ENCODE peak calls at places on chromosome 6, in seven cellular contexts. U, L, F, M, Y, A and Z are unnamed samples.

GRCh38 chr6:551405-551804 is 105.5 kb downstream of the HUS1B start:
- DNase-seq in U (peak), L (no peak), F (peak), M (peak), Y (no peak), A (no peak), Z (peak)

GRCh38 chr6:85390105-85390728 is 59.7 kb upstream of the NT5E start:
- DNase-seq in U (peak), L (no peak), F (no peak), M (peak), Y (no peak), A (no peak), Z (no peak)

GRCh38 chr6:151374024-151374423 is 17.3 kb downstream of the ZBTB2 start:
- DNase-seq in U (no peak), L (no peak), F (no peak), M (no peak), Y (no peak), A (no peak), Z (no peak)

GRCh38 chr6:41713650-41714291 is 21.6 kb downstream of the TFEB start:
- DNase-seq in U (no peak), L (no peak), F (no peak), M (peak), Y (peak), A (no peak), Z (no peak)

GRCh38 chr6:138572200-138572875 is 73.0 kb upstream of the NHSL1 start:
- DNase-seq in U (peak), L (peak), F (peak), M (peak), Y (peak), A (peak), Z (peak)

GRCh38 chr6:40320947-40321346 is 266.2 kb downstream of the LRFN2 start:
- DNase-seq in U (no peak), L (no peak), F (no peak), M (no peak), Y (no peak), A (no peak), Z (no peak)

GRCh38 chr6:109790131-109790530 is 99.0 kb downstream of the FIG4 start:
- DNase-seq in U (peak), L (no peak), F (peak), M (peak), Y (no peak), A (no peak), Z (peak)

GRCh38 chr6:108806669-108807068 is 41.6 kb upstream of the ARMC2 start:
- DNase-seq in U (no peak), L (no peak), F (no peak), M (no peak), Y (no peak), A (no peak), Z (no peak)

GRCh38 chr6:37495199-37495913 is 4.3 kb downstream of the CCDC167 start:
- DNase-seq in U (no peak), L (no peak), F (no peak), M (no peak), Y (no peak), A (no peak), Z (no peak)

GRCh38 chr6:10837009-10837691 is 1.2 kb downstream of the MAK start:
- DNase-seq in U (peak), L (peak), F (no peak), M (no peak), Y (peak), A (peak), Z (no peak)

GRCh38 chr6:37584654-37585522 is 85.2 kb upstream of the CCDC167 start:
- DNase-seq in U (no peak), L (no peak), F (no peak), M (no peak), Y (no peak), A (no peak), Z (no peak)

GRCh38 chr6:35731414-35731735 is 5.5 kb upstream of the ARMC12 start:
- DNase-seq in U (peak), L (peak), F (no peak), M (peak), Y (peak), A (peak), Z (no peak)

GRCh38 chr6:35731736-35732532 is 4.9 kb upstream of the ARMC12 start:
- DNase-seq in U (peak), L (peak), F (no peak), M (peak), Y (peak), A (peak), Z (peak)

GRCh38 chr6:35729722-35730121 is 7.1 kb upstream of the ARMC12 start:
- DNase-seq in U (no peak), L (no peak), F (no peak), M (no peak), Y (no peak), A (no peak), Z (no peak)

GRCh38 chr6:35729349-35729678 is 7.5 kb upstream of the ARMC12 start:
- DNase-seq in U (no peak), L (no peak), F (no peak), M (no peak), Y (no peak), A (no peak), Z (no peak)

DNA sequence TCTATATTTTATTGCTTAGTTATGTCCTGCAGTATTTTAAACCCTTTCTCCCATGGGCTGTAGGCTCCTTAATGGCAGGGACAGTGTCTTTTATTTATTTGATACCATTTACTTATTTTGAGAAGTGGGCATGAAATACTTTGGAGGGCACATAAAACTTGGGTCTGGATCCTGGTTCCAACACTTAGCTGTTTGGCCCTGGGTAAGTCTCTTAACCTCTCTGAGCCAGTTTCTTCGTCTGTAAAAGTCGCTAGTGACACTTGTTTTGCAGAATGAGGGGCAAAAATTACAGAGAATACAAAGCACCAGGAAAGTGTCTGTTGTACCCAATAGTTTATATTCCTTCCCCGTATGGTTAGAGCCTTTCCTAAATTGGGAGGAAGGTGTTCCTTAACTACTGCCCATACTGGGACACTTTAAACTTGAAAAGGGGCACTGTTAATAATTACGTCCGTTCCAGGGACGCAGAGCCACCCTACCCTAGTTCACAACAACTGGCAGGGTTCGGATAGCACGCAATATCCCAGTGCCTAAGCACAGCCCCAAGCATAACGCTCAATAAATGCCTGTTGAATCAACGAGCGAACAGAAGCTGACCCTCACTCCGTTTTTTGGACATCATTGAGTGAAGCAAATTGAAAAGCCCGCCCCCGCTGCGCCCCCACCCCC is 6.0 kb upstream of the ARMC12 start:
- DNase-seq in U (no peak), L (no peak), F (no peak), M (no peak), Y (no peak), A (no peak), Z (no peak)
- TF ChIP-seq CTCF in U (no peak), L (no peak), F (no peak), M (no peak), Y (no peak), A (no peak), Z (no peak)

GRCh38 chr6:26422329-26422728 is 18.0 kb upstream of the BTN3A3 start:
- DNase-seq in U (no peak), L (no peak), F (no peak), M (no peak), Y (no peak), A (no peak), Z (no peak)
- H3K4me3 ChIP-seq in U (peak), L (peak), F (peak), M (peak), Y (peak), A (peak), Z (peak)

GRCh38 chr6:16737389-16737788 is 23.9 kb downstream of the ATXN1 start:
- DNase-seq in U (peak), L (no peak), F (no peak), M (peak), Y (no peak), A (no peak), Z (no peak)

GRCh38 chr6:16741112-16742016 is 19.9 kb downstream of the ATXN1 start:
- DNase-seq in U (peak), L (no peak), F (peak), M (peak), Y (no peak), A (no peak), Z (peak)

GRCh38 chr6:16736856-16737255 is 24.4 kb downstream of the ATXN1 start:
- DNase-seq in U (no peak), L (no peak), F (no peak), M (no peak), Y (no peak), A (no peak), Z (no peak)

GRCh38 chr6:16737926-16738325 is 23.3 kb downstream of the ATXN1 start:
- DNase-seq in U (peak), L (no peak), F (no peak), M (no peak), Y (no peak), A (no peak), Z (no peak)

DNA sequence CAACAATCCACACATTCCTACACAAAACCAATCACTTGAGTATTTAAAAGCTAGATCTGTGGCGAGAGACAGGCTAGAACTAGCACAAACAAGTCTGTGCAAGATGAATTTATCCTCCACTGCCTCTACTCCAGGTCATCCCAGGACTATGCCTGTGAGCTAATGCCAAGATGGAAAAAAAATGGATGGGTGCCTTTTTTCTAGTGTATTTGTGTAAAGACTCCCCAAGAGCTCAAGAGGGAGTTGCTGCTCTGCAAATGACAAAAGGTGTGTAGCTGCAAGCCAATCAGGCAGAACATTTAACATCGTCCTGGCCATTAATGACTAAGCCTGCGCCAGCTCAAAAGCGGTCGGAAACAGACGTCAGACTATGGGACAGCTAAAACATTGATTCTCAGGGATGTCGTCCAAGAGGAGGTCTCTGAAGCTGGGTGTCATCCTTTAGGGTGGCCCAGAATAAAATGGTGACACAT is 21.9 kb downstream of the ATXN1 start:
- DNase-seq in U (peak), L (no peak), F (no peak), M (peak), Y (no peak), A (no peak), Z (no peak)
- TF ChIP-seq CTCF in U (no peak), L (no peak), F (no peak), M (no peak), Y (no peak), A (no peak), Z (no peak)

GRCh38 chr6:147869869-147870268 is 361.4 kb downstream of the SAMD5 start:
- DNase-seq in U (no peak), L (no peak), F (no peak), M (no peak), Y (no peak), A (no peak), Z (no peak)

GRCh38 chr6:147870745-147871144 is 362.3 kb downstream of the SAMD5 start:
- DNase-seq in U (no peak), L (no peak), F (no peak), M (no peak), Y (no peak), A (no peak), Z (no peak)

GRCh38 chr6:147872002-147872401 is 363.5 kb downstream of the SAMD5 start:
- DNase-seq in U (no peak), L (no peak), F (no peak), M (no peak), Y (no peak), A (no peak), Z (no peak)

GRCh38 chr6:147874322-147874721 is 365.8 kb downstream of the SAMD5 start:
- DNase-seq in U (no peak), L (no peak), F (no peak), M (no peak), Y (no peak), A (no peak), Z (no peak)

DNA sequence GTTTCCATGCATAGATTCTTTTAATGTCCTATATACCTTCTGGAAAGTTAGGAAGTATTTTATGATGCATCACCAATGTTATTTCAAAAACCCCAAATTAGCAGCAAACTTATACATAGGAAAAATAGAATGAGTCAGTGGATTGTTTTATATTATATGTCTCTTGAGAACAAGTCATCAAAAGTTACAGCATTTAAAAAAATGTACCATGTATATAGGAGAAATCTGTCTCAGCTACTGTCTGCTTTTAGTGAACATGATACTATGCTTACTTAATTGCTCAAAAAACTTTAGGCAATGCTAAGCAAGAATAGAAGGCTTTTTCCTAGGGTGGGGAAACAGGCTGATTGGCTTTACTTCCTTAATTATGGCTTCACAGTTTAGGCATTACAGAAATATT is 365.3 kb downstream of the SAMD5 start:
- DNase-seq in U (no peak), L (no peak), F (no peak), M (no peak), Y (no peak), A (no peak), Z (no peak)
- H3K4me3 ChIP-seq in U (no peak), L (no peak), F (no peak), M (no peak), Y (no peak), A (no peak), Z (no peak)

GRCh38 chr6:71190809-71191208 is 97.8 kb upstream of the OGFRL1 start:
- DNase-seq in U (peak), L (no peak), F (no peak), M (no peak), Y (no peak), A (no peak), Z (no peak)
- TF ChIP-seq CTCF in U (no peak), L (peak), F (peak), M (peak), Y (no peak), A (no peak), Z (peak)